ENCODE peak calls at places on chromosome X, in four cellular contexts. M is A549, G is K562, T is GM12878. E is an unnamed sample.

GRCh38 chrX:53440101-53440500 is 5.9 kb upstream of the HSD17B10 start:
- DNase-seq in M (no peak), T (no peak), G (no peak), E (no peak)

GRCh38 chrX:133159205-133159604 is 58.9 kb downstream of the TFDP3 start:
- DNase-seq in M (no peak), T (no peak), G (no peak), E (peak; percentile 7)

GRCh38 chrX:39613997-39614679 is 483.6 kb downstream of the BCOR start:
- DNase-seq in T (peak; percentile 46), G (no peak), M (no peak), E (no peak)

GRCh38 chrX:129932792-129933321 is 26.9 kb downstream of the UTP14A start:
- DNase-seq in M (peak; percentile 44), G (peak; percentile 60), T (no peak), E (no peak)

GRCh38 chrX:110341189-110342035 is 17.2 kb upstream of the RTL9 start:
- DNase-seq in G (no peak), M (peak; percentile 42), T (no peak), E (no peak)

GRCh38 chrX:15758140-15758539 is 20.1 kb downstream of the CA5B start:
- DNase-seq in M (no peak), T (no peak), G (no peak), E (no peak)

GRCh38 chrX:9670136-9670905 is 95.3 kb downstream of the GPR143 start:
- DNase-seq in T (no peak), G (peak; percentile 26), M (peak; percentile 16), E (no peak)

GRCh38 chrX:14630724-14631123 is 101.4 kb downstream of the GLRA2 start:
- DNase-seq in M (peak; percentile 7), G (no peak), T (no peak), E (no peak)

GRCh38 chrX:110383414-110383813 is 24.8 kb downstream of the RTL9 start:
- DNase-seq in T (no peak), M (no peak), G (no peak), E (no peak)

GRCh38 chrX:29617276-29617675 is 598.1 kb upstream of the MAGEB2 start:
- DNase-seq in G (no peak), M (no peak), T (no peak), E (no peak)

GRCh38 chrX:149541521-149542047 is 772 bp downstream of the EOLA1 start:
- DNase-seq in G (peak; percentile 21), M (no peak), T (no peak), E (no peak)

GRCh38 chrX:105483011-105483410 is 262.5 kb upstream of the TEX13A start:
- DNase-seq in M (no peak), G (no peak), T (no peak), E (no peak)

GRCh38 chrX:130109429-130110378 is 593 bp downstream of the ELF4 start:
- DNase-seq in T (no peak), M (peak; percentile 17), G (peak; percentile 38), E (no peak)

GRCh38 chrX:135112096-135112729 is 8.1 kb downstream of the ETDB start:
- DNase-seq in G (peak; percentile 22), T (no peak), M (peak; percentile 31), E (no peak)

GRCh38 chrX:123181515-123181914 is 2.6 kb upstream of the GRIA3 start:
- DNase-seq in T (no peak), M (no peak), G (no peak), E (no peak)

GRCh38 chrX:22109442-22109841 is 77.3 kb downstream of the PHEX start:
- DNase-seq in G (no peak), T (no peak), M (peak; percentile 33), E (no peak)

GRCh38 chrX:44989995-44990770 is 117.2 kb downstream of the KDM6A start:
- DNase-seq in G (no peak), T (no peak), M (no peak), E (no peak)

GRCh38 chrX:130413415-130413814 is 11.6 kb downstream of the RBMX2 start:
- DNase-seq in G (no peak), T (no peak), M (no peak), E (no peak)

GRCh38 chrX:9318213-9318612 is 146.6 kb upstream of the TBL1X start:
- DNase-seq in M (no peak), G (no peak), T (no peak), E (no peak)

GRCh38 chrX:45240334-45240733 is 39.7 kb upstream of the DIPK2B start:
- DNase-seq in M (no peak), G (no peak), T (no peak), E (no peak)

GRCh38 chrX:11704725-11705495 is 39.2 kb upstream of the ARHGAP6 start:
- DNase-seq in G (no peak), T (no peak), M (no peak), E (no peak)

GRCh38 chrX:128518508-128518907 is 466.3 kb upstream of the ACTRT1 start:
- DNase-seq in M (peak; percentile 15), G (no peak), T (no peak), E (peak; percentile 6)

GRCh38 chrX:130878350-130879341 is 24.4 kb downstream of the ENOX2 start:
- DNase-seq in M (peak; percentile 37), G (no peak), T (no peak), E (no peak)

GRCh38 chrX:150460063-150460462 is 96.9 kb downstream of the MAMLD1 start:
- DNase-seq in G (no peak), T (no peak), M (no peak), E (no peak)

GRCh38 chrX:50920132-50920531 is 9.6 kb downstream of the BMP15 start:
- DNase-seq in T (no peak), M (peak; percentile 16), G (no peak), E (peak; percentile 1)

GRCh38 chrX:31233941-31234496 is 162.2 kb upstream of the FTHL17 start:
- DNase-seq in M (no peak), G (no peak), T (no peak), E (no peak)

GRCh38 chrX:12269484-12269883 is 131.2 kb downstream of the FRMPD4 start:
- DNase-seq in M (peak; percentile 4), T (no peak), G (no peak), E (no peak)

GRCh38 chrX:14963447-14964236 is 90.4 kb downstream of the MOSPD2 start:
- DNase-seq in G (no peak), T (no peak), M (peak; percentile 3), E (no peak)

GRCh38 chrX:7606253-7606652 is 236.7 kb upstream of the VCX start:
- DNase-seq in G (no peak), M (no peak), T (no peak), E (no peak)

GRCh38 chrX:72573158-72573511 is 492 bp upstream of the HDAC8 start:
- DNase-seq in G (no peak), T (no peak), M (no peak), E (no peak)

GRCh38 chrX:26851981-26852380 is 611.2 kb downstream of the PPP4R3C start:
- DNase-seq in M (no peak), T (no peak), G (no peak), E (peak; percentile 0)

GRCh38 chrX:39309018-39309620 is 507.9 kb downstream of the MID1IP1 start:
- DNase-seq in T (no peak), G (no peak), M (peak; percentile 1), E (no peak)

GRCh38 chrX:54067741-54068140 is 23.5 kb upstream of the PHF8 start:
- DNase-seq in G (no peak), T (no peak), M (no peak), E (no peak)

GRCh38 chrX:7215842-7216241 is 67.9 kb upstream of the PUDP start:
- DNase-seq in T (no peak), G (no peak), M (no peak), E (no peak)

GRCh38 chrX:26262121-26262523 is 46.2 kb downstream of the MAGEB5 start:
- DNase-seq in M (peak; percentile 0), G (no peak), T (no peak), E (no peak)

GRCh38 chrX:100935767-100936166 is 7.0 kb upstream of the XKRX start:
- DNase-seq in G (no peak), T (no peak), M (no peak), E (no peak)

GRCh38 chrX:38699603-38700110 is 101.6 kb upstream of the MID1IP1 start:
- DNase-seq in T (no peak), M (no peak), G (no peak), E (no peak)

GRCh38 chrX:42748067-42748850 is 29.7 kb downstream of the PPP1R2C start:
- DNase-seq in G (no peak), T (no peak), M (no peak), E (no peak)

GRCh38 chrX:119654112-119654531 is 38.8 kb downstream of the SEPTIN6 start:
- DNase-seq in G (no peak), T (no peak), M (no peak), E (no peak)
- TF ChIP-seq CHD4 in G (no peak), T (no peak), M (no peak), E (no peak)

DNA sequence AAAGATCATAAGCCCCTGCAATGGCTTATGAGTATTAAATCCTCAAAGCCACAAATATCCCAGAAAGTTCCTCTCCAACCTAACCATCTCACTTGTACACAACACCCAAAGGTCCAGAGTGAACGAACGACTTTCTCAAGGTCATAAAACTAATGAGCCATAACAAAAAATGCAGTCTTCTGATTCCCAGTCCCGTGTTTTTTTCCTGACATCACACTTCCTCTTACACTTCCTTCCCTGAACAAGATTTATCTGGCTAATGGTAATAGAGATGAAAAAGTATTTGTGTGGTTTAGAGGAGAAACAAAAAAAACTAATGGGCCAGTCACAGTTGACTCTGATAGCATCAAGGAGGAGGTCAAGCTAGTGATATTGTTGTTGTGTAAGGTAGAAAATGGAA is 99.5 kb upstream of the KLHL13 start:
- DNase-seq in T (no peak), M (no peak), G (no peak), E (no peak)
- TF ChIP-seq CHD4 in T (no peak), M (no peak), G (no peak), E (no peak)

GRCh38 chrX:139199945-139200344 is 330.6 kb upstream of the F9 start:
- DNase-seq in M (no peak), G (no peak), T (no peak), E (no peak)
- TF ChIP-seq CHD4 in M (no peak), G (no peak), T (no peak), E (no peak)

GRCh38 chrX:155148724-155149537 is 67.3 kb upstream of the VBP1 start:
- DNase-seq in G (peak; percentile 14), T (no peak), M (peak; percentile 22), E (peak; percentile 15)

GRCh38 chrX:155144926-155145325 is 71.3 kb upstream of the VBP1 start:
- DNase-seq in T (no peak), M (no peak), G (no peak), E (no peak)

DNA sequence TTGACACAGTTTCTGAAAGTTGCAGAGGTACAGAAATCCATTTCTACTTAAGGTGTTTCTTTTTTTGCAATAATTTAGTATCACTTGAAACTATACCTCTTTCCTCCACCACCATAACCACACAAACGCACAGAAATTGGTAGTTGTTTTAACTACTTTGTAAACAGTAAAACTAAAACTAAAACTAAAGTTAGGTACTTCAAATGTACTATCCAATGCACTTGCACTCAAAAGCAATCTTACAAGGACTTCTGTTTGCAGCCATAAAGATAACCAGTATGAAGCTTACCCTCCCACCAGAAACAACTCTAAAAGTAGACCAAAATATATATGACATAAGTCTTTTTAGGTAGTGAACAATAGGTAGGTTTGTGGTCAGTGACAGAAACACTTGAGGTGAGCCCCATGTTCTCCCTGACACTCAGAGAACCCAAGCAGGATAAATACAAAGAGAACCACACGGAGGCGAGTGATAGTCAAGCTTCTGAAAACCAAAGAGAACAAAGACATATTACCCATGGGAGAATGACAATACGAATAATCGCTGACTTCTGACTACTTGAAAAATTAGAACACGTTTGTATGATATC is 72.2 kb upstream of the VBP1 start:
- DNase-seq in G (no peak), T (no peak), M (no peak), E (no peak)
- TF ChIP-seq CHD4 in G (no peak), T (no peak), M (no peak), E (no peak)